ENCODE peak calls at places on chromosomes 13 and 19, in four cellular contexts. Y is GM12878, X is spleen, T is transverse colon. D is an unnamed sample.
A peak's percentile ranks its signal among the peaks of the same experiment; 100 is the strongest.

GRCh38 chr13:41427700-41428099 is 29.6 kb upstream of the RGCC start:
- DNase-seq in T (no peak), X (no peak), Y (no peak), D (no peak)

GRCh38 chr19:34260771-34261173 is 6.4 kb downstream of the GARRE1 start:
- DNase-seq in T (no peak), Y (no peak), X (no peak), D (no peak)

GRCh38 chr13:39601636-39602035 is 1.4 kb downstream of the LHFPL6 start:
- DNase-seq in Y (no peak), X (no peak), T (no peak), D (no peak)

GRCh38 chr19:18021121-18021755 is 13.3 kb downstream of the ARRDC2 start:
- DNase-seq in Y (no peak), X (peak; percentile 91), T (peak; percentile 78), D (no peak)

GRCh38 chr13:112840472-112841302 is 128.3 kb upstream of the MCF2L start:
- DNase-seq in Y (no peak), T (no peak), X (peak; percentile 63), D (no peak)

GRCh38 chr19:57872450-57872849 is 16.4 kb downstream of the ZNF814 start:
- DNase-seq in Y (no peak), X (no peak), T (no peak), D (no peak)

GRCh38 chr13:44079413-44080205 is 199.9 kb downstream of the LACC1 start:
- DNase-seq in Y (no peak), X (no peak), T (no peak), D (no peak)

GRCh38 chr13:94210826-94211225 is 268.7 kb downstream of the DCT start:
- DNase-seq in Y (no peak), T (no peak), X (no peak), D (no peak)

GRCh38 chr19:8251025-8251472 is 41.9 kb downstream of the CERS4 start:
- DNase-seq in X (no peak), Y (no peak), T (peak; percentile 44), D (no peak)

GRCh38 chr19:4288091-4288777 is 9.2 kb downstream of the SHD start:
- DNase-seq in Y (no peak), X (no peak), T (no peak), D (no peak)

GRCh38 chr19:38551450-38551813 is 66.3 kb downstream of the MAP4K1 start:
- DNase-seq in X (no peak), T (no peak), Y (peak; percentile 52), D (no peak)

DNA sequence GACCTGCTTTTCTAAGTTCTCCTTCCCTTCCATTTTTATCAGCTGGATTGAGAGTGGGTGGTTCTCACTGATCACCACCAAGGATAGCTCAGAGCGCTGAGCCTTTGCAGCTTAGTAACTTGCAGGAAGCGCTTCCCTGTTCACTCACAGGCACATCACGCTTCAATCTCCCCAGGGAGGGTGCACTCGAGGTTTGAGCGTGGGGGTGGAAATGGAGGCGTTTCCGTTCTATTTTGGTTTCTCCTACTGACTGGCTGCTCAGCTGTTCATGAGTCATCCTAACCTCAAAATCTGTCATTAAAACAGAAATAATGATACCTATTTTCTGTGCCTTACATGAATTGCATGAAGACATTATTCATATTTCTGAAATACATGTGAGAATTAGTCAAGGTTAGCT is 292.1 kb downstream of the SPRY2 start:
- DNase-seq in X (peak; percentile 84), Y (peak; percentile 89), T (peak; percentile 59), D (peak; percentile 85)
- TF ChIP-seq POLR2AphosphoS5 in X (peak; percentile 50), Y (no peak), T (peak; percentile 9), D (no peak)

DNA sequence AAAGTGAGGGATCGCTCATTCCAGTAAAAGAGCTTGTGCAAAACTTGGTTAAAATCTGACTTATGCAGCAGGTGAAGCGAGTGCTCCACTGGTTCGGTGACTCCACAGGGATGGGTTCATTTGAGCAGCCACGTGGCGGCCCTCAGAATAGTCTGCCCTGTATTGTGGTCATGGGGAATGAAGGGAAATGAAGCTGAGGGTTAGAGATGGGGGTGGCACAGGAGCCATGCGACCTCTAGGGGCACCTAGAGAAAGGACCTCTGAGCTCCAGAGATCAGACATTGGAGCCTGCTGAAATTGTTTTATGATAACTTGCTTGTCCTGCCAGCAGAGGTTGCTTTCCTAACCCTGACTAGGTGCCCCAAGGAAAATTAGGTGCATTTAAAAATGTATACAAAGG is 26.6 kb downstream of the CBY2 start:
- DNase-seq in T (no peak), X (no peak), Y (no peak), D (no peak)
- TF ChIP-seq POLR2AphosphoS5 in T (no peak), X (no peak), Y (no peak), D (no peak)

DNA sequence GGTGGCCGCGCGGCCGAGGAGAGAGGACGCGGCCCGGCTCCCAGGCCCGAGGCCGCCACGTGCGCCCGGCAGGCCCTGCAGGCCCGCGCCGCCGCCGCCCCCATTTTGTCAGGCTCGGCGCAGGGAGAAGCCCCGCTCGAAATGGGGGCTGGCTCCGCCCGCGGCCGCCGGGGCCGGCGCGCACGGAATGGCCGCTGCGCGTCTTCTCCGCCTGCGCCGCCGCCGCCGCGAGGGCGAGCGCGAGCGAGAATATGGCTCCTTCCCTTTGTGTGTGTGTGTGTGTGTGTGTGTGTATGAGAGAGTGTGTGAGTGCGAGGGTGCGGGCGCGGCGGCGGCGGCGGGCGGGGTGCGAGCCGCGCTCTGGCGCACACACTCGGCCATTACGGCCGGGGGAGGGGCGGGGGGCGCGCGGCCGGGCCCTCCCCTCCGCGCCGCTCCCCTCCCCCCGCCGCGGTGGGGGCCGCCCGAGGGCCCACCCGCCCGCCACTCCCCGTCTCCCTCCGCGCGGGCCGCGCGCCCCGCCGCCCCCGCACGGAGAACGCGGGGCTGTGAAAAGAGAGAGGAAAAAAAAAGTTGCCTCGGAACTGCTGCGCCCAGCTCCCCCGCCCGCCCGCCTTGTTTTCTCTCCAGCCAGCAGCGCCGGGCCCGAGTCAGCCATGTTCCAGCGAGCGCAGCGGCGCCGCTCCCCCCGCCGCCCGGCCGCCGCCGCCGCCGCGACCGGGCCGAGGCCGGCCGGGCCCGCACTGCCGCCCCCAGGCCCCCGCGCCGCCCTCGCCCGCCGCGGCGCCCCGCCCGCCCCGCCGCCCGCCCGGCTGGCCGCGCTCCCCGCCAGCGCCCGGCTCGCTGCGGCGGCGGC is 1.0 kb downstream of the HMGB1 start:
- DNase-seq in X (peak; percentile 94), T (peak; percentile 78), Y (no peak), D (no peak)
- TF ChIP-seq POLR2AphosphoS5 in X (peak; percentile 73), T (no peak), Y (peak; percentile 54), D (no peak)

GRCh38 chr19:1622007-1622406 is 16.7 kb upstream of the UQCR11 start:
- DNase-seq in Y (no peak), T (no peak), X (no peak), D (no peak)

GRCh38 chr19:1621021-1621420 is 15.8 kb upstream of the UQCR11 start:
- DNase-seq in X (no peak), T (no peak), Y (no peak), D (no peak)

GRCh38 chr19:1624458-1624857 is 19.2 kb upstream of the UQCR11 start:
- DNase-seq in Y (no peak), X (peak; percentile 86), T (peak; percentile 48), D (no peak)

GRCh38 chr19:1621574-1621973 is 16.3 kb upstream of the UQCR11 start:
- DNase-seq in T (no peak), X (no peak), Y (no peak), D (no peak)

GRCh38 chr19:1622541-1622940 is 17.3 kb upstream of the UQCR11 start:
- DNase-seq in T (no peak), X (no peak), Y (no peak), D (no peak)
- TF ChIP-seq POLR2AphosphoS5 in T (no peak), X (no peak), Y (no peak), D (no peak)

GRCh38 chr13:98220188-98220765 is 43.2 kb upstream of the RNF113B start:
- DNase-seq in T (no peak), X (no peak), Y (no peak), D (no peak)

GRCh38 chr13:98221234-98221633 is 44.2 kb upstream of the RNF113B start:
- DNase-seq in Y (no peak), T (no peak), X (no peak), D (no peak)

GRCh38 chr13:98222816-98223215 is 45.7 kb upstream of the RNF113B start:
- DNase-seq in Y (no peak), T (no peak), X (no peak), D (no peak)

GRCh38 chr13:98223741-98224140 is 46.7 kb upstream of the RNF113B start:
- DNase-seq in X (no peak), Y (no peak), T (no peak), D (no peak)

GRCh38 chr13:98222081-98222554 is 45.0 kb upstream of the RNF113B start:
- DNase-seq in X (no peak), Y (no peak), T (peak; percentile 37), D (no peak)
- TF ChIP-seq POLR2AphosphoS5 in X (no peak), Y (no peak), T (no peak), D (no peak)